ENCODE peak calls at places on chromosomes 5 and 9, in seven cellular contexts. T is GM12865, E is OCI-LY7, R is ovary, I is NB4, N is GM13976, H is tibial artery. D is an unnamed sample.

GRCh38 chr5:134124289-134125194 is 10.1 kb downstream of the TCF7 start:
- DNase-seq in N (no peak), H (no peak), T (no peak), I (peak; percentile 27), R (no peak), E (no peak), D (no peak)

GRCh38 chr5:52760695-52761366 is 26.9 kb upstream of the ITGA1 start:
- DNase-seq in N (no peak), I (no peak), H (no peak), R (no peak), E (no peak), T (no peak), D (no peak)

GRCh38 chr5:141570655-141571054 is 48.1 kb downstream of the DIAPH1 start:
- DNase-seq in N (no peak), E (no peak), R (no peak), T (no peak), I (peak; percentile 40), H (no peak), D (no peak)

GRCh38 chr5:133246053-133246370 is 194.2 kb downstream of the HSPA4 start:
- DNase-seq in H (no peak), E (no peak), R (no peak), T (no peak), I (no peak), N (no peak), D (no peak)

GRCh38 chr5:2699231-2699630 is 52.2 kb downstream of the IRX2 start:
- DNase-seq in I (no peak), T (no peak), H (no peak), R (no peak), N (no peak), E (no peak), D (no peak)

GRCh38 chr9:124780060-124780756 is 3.3 kb downstream of the OLFML2A start:
- DNase-seq in E (no peak), T (no peak), R (peak; percentile 59), I (no peak), H (peak; percentile 47), N (no peak), D (peak; percentile 39)

GRCh38 chr9:122128007-122128406 is 31.6 kb downstream of the NDUFA8 start:
- DNase-seq in E (no peak), T (no peak), R (no peak), H (no peak), N (no peak), I (no peak), D (no peak)

GRCh38 chr9:121914604-121915303 is 178.4 kb downstream of the TTLL11 start:
- DNase-seq in N (no peak), E (no peak), R (no peak), I (no peak), T (no peak), H (no peak), D (no peak)

GRCh38 chr9:70802206-70802605 is 319.2 kb downstream of the TRPM3 start:
- DNase-seq in H (no peak), I (no peak), E (no peak), R (no peak), N (no peak), T (no peak), D (no peak)

GRCh38 chr9:126114850-126115460 is 211.7 kb upstream of the MVB12B start:
- DNase-seq in N (no peak), R (no peak), I (no peak), T (no peak), H (no peak), E (no peak), D (no peak)

GRCh38 chr5:44443172-44443571 is 54.0 kb upstream of the FGF10 start:
- DNase-seq in E (no peak), I (no peak), R (no peak), T (no peak), N (no peak), H (no peak), D (no peak)

GRCh38 chr9:97468658-97469448 is 32.6 kb upstream of the TMOD1 start:
- DNase-seq in R (peak; percentile 80), N (peak; percentile 64), H (peak; percentile 91), T (peak; percentile 84), E (peak; percentile 50), I (peak; percentile 70), D (no peak)

GRCh38 chr5:66989286-66989685 is 207.3 kb downstream of the CD180 start:
- DNase-seq in N (no peak), H (no peak), I (no peak), R (no peak), E (no peak), T (no peak), D (no peak)

GRCh38 chr9:6625363-6625762 is 20.2 kb downstream of the GLDC start:
- DNase-seq in N (no peak), H (no peak), T (no peak), I (no peak), E (no peak), R (no peak), D (no peak)

GRCh38 chr9:37784291-37784639 is 599 bp downstream of the EXOSC3 start:
- DNase-seq in R (no peak), E (no peak), N (no peak), H (no peak), I (no peak), T (no peak), D (no peak)

GRCh38 chr5:158054073-158054387 is 195.1 kb upstream of the CLINT1 start:
- DNase-seq in I (no peak), T (no peak), N (no peak), R (no peak), H (no peak), E (no peak), D (no peak)

GRCh38 chr9:36137392-36138004 is 965 bp downstream of the GLIPR2 start:
- DNase-seq in H (no peak), R (peak; percentile 44), E (no peak), I (no peak), N (no peak), T (no peak), D (no peak)

GRCh38 chr9:36135791-36136276 is 699 bp upstream of the GLIPR2 start:
- DNase-seq in N (no peak), R (peak; percentile 49), H (no peak), T (no peak), I (no peak), E (no peak), D (no peak)

GRCh38 chr9:36136894-36137391 is 410 bp downstream of the GLIPR2 start:
- DNase-seq in T (no peak), I (peak; percentile 27), H (no peak), R (no peak), N (no peak), E (no peak), D (no peak)

GRCh38 chr9:36134761-36135505 is 1.6 kb upstream of the GLIPR2 start:
- DNase-seq in E (no peak), R (no peak), I (no peak), T (no peak), H (no peak), N (no peak), D (no peak)

GRCh38 chr9:36136277-36136893 is at the start of gene GLIPR2:
- DNase-seq in R (peak; percentile 79), T (peak; percentile 79), N (peak; percentile 96), I (peak; percentile 77), E (no peak), H (peak; percentile 83), D (peak; percentile 65)
- TF ChIP-seq CTCF in R (no peak), T (no peak), N (no peak), I (no peak), E (no peak), H (peak; percentile 25), D (no peak)

GRCh38 chr5:113660848-113661247 is 147.4 kb downstream of the YTHDC2 start:
- DNase-seq in N (no peak), H (no peak), I (no peak), T (no peak), E (no peak), R (no peak), D (no peak)

GRCh38 chr5:113663879-113664278 is 150.4 kb downstream of the YTHDC2 start:
- DNase-seq in T (peak; percentile 45), R (no peak), I (peak; percentile 23), E (peak; percentile 37), H (peak; percentile 39), N (peak; percentile 6), D (no peak)
- TF ChIP-seq CTCF in T (peak; percentile 53), R (no peak), I (peak; percentile 45), E (peak; percentile 82), H (no peak), N (peak; percentile 49), D (no peak)

GRCh38 chr5:179801304-179802206 is 5.1 kb downstream of the MGAT4B start:
- DNase-seq in I (peak; percentile 64), N (peak; percentile 85), H (peak; percentile 65), T (peak; percentile 84), E (peak; percentile 64), R (peak; percentile 73), D (peak; percentile 66)

GRCh38 chr5:179803651-179804598 is 2.7 kb downstream of the MGAT4B start:
- DNase-seq in H (no peak), T (no peak), R (peak; percentile 36), I (peak; percentile 96), N (no peak), E (no peak), D (no peak)

GRCh38 chr5:179800696-179801201 is 5.9 kb downstream of the MGAT4B start:
- DNase-seq in R (no peak), I (peak; percentile 52), N (no peak), E (no peak), T (no peak), H (no peak), D (no peak)

GRCh38 chr5:179802950-179803562 is 3.6 kb downstream of the MGAT4B start:
- DNase-seq in T (no peak), E (no peak), I (no peak), N (no peak), R (no peak), H (no peak), D (no peak)

DNA sequence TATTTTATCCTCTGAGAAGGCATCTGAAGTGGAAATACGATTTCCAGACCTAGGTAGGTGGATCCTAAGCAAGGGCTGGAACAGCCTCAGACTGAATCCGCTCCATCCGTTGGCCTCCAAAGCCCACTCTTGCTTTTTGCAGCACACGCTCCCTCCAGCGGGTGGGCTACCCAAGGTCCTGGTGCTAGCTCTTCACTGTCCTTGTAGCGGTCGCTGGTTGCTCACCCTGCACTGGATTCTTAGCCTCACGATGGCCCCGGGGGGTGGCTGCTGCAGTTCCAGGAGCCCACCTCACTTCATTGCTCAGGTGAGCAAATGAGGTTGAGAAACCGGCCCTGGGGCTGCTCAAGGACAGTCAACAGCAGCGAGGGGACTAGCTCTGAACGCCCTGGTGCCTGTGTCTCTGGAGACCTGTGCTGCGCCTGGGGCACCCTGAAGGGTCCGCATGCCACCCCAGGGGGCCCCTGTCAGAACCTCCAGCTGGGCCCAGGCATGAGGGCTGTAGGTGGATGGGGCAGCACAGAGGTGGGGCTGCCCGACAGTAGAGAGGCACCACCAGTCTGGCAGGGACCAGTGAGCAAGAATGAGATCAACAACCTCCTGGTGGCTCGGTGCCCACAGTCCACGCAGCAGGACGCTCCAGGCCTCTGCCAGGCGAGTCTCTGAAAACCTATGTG is 4.3 kb downstream of the MGAT4B start:
- DNase-seq in N (no peak), E (no peak), R (peak; percentile 29), H (no peak), T (no peak), I (no peak), D (no peak)
- TF ChIP-seq CTCF in N (no peak), E (peak; percentile 44), R (no peak), H (no peak), T (no peak), I (no peak), D (no peak)

GRCh38 chr5:169149317-169149716 is 151.6 kb downstream of the SLIT3 start:
- DNase-seq in I (no peak), T (no peak), E (no peak), H (no peak), R (no peak), N (no peak), D (no peak)
- TF ChIP-seq CTCF in I (peak; percentile 32), T (no peak), E (peak; percentile 51), H (peak; percentile 5), R (no peak), N (no peak), D (no peak)